ENCODE peak calls at places on chromosomes 6 and 20, in five cellular contexts. One of them, this sample, is unnamed.

GRCh38 chr6:151709329-151709728 is 98.2 kb upstream of the ESR1 start:
- DNase-seq in body of pancreas: no peak
- DNase-seq in HCT116: no peak
- DNase-seq in fibroblast of pulmonary artery: no peak
- DNase-seq in A549: no peak
- DNase-seq in this sample: no peak

GRCh38 chr6:81772741-81773140 is 20.3 kb upstream of the TENT5A start:
- DNase-seq in body of pancreas: no peak
- DNase-seq in HCT116: no peak
- DNase-seq in fibroblast of pulmonary artery: no peak
- DNase-seq in A549: no peak
- DNase-seq in this sample: no peak

GRCh38 chr20:50980851-50981713 is 22.5 kb downstream of the MOCS3 start:
- DNase-seq in body of pancreas: peak
- DNase-seq in HCT116: peak
- DNase-seq in fibroblast of pulmonary artery: peak
- DNase-seq in A549: peak
- DNase-seq in this sample: peak

GRCh38 chr6:102759415-102759814 is 1365.9 kb downstream of the GRIK2 start:
- DNase-seq in body of pancreas: no peak
- DNase-seq in HCT116: no peak
- DNase-seq in fibroblast of pulmonary artery: no peak
- DNase-seq in A549: no peak
- DNase-seq in this sample: no peak

GRCh38 chr20:55937283-55937682 is 68.0 kb downstream of the CBLN4 start:
- DNase-seq in body of pancreas: no peak
- DNase-seq in HCT116: no peak
- DNase-seq in fibroblast of pulmonary artery: no peak
- DNase-seq in A549: no peak
- DNase-seq in this sample: no peak

GRCh38 chr20:13054011-13054410 is 45.2 kb downstream of the SPTLC3 start:
- DNase-seq in body of pancreas: no peak
- DNase-seq in HCT116: no peak
- DNase-seq in fibroblast of pulmonary artery: no peak
- DNase-seq in A549: no peak
- DNase-seq in this sample: peak

GRCh38 chr6:41663558-41663957 is 25.3 kb downstream of the MDFI start:
- DNase-seq in body of pancreas: no peak
- DNase-seq in HCT116: no peak
- DNase-seq in fibroblast of pulmonary artery: no peak
- DNase-seq in A549: no peak
- DNase-seq in this sample: no peak

GRCh38 chr6:89984926-89985743 is 90.9 kb downstream of the GJA10 start:
- DNase-seq in body of pancreas: peak
- DNase-seq in HCT116: no peak
- DNase-seq in fibroblast of pulmonary artery: peak
- DNase-seq in A549: no peak
- DNase-seq in this sample: no peak

GRCh38 chr6:24596717-24597116 is 49.3 kb downstream of the KIAA0319 start:
- DNase-seq in body of pancreas: no peak
- DNase-seq in HCT116: no peak
- DNase-seq in fibroblast of pulmonary artery: no peak
- DNase-seq in A549: no peak
- DNase-seq in this sample: no peak
- H3K4me3 ChIP-seq in body of pancreas: no peak
- H3K4me3 ChIP-seq in HCT116: no peak
- H3K4me3 ChIP-seq in fibroblast of pulmonary artery: no peak
- H3K4me3 ChIP-seq in A549: no peak
- H3K4me3 ChIP-seq in this sample: no peak

GRCh38 chr6:570812-571211 is 86.1 kb downstream of the HUS1B start:
- DNase-seq in body of pancreas: no peak
- DNase-seq in HCT116: no peak
- DNase-seq in fibroblast of pulmonary artery: no peak
- DNase-seq in A549: no peak
- DNase-seq in this sample: no peak

GRCh38 chr6:568954-569523 is 87.9 kb downstream of the HUS1B start:
- DNase-seq in body of pancreas: no peak
- DNase-seq in HCT116: no peak
- DNase-seq in fibroblast of pulmonary artery: no peak
- DNase-seq in A549: no peak
- DNase-seq in this sample: no peak

GRCh38 chr6:568085-568484 is 88.8 kb downstream of the HUS1B start:
- DNase-seq in body of pancreas: no peak
- DNase-seq in HCT116: no peak
- DNase-seq in fibroblast of pulmonary artery: no peak
- DNase-seq in A549: no peak
- DNase-seq in this sample: no peak

GRCh38 chr6:571892-572291 is 85.0 kb downstream of the HUS1B start:
- DNase-seq in body of pancreas: no peak
- DNase-seq in HCT116: no peak
- DNase-seq in fibroblast of pulmonary artery: no peak
- DNase-seq in A549: no peak
- DNase-seq in this sample: no peak

GRCh38 chr6:572596-573265 is 84.2 kb downstream of the HUS1B start:
- DNase-seq in body of pancreas: no peak
- DNase-seq in HCT116: no peak
- DNase-seq in fibroblast of pulmonary artery: peak
- DNase-seq in A549: no peak
- DNase-seq in this sample: peak
- TF ChIP-seq CTCF in body of pancreas: no peak
- TF ChIP-seq CTCF in HCT116: no peak
- TF ChIP-seq CTCF in fibroblast of pulmonary artery: no peak
- TF ChIP-seq CTCF in A549: no peak
- TF ChIP-seq CTCF in this sample: no peak

GRCh38 chr6:75350808-75351207 is 66.2 kb upstream of the TMEM30A start:
- DNase-seq in body of pancreas: no peak
- DNase-seq in HCT116: no peak
- DNase-seq in fibroblast of pulmonary artery: no peak
- DNase-seq in A549: no peak
- DNase-seq in this sample: no peak

GRCh38 chr6:75349262-75349984 is 64.8 kb upstream of the TMEM30A start:
- DNase-seq in body of pancreas: peak
- DNase-seq in HCT116: no peak
- DNase-seq in fibroblast of pulmonary artery: peak
- DNase-seq in A549: no peak
- DNase-seq in this sample: peak

GRCh38 chr6:75350156-75350555 is 65.6 kb upstream of the TMEM30A start:
- DNase-seq in body of pancreas: no peak
- DNase-seq in HCT116: no peak
- DNase-seq in fibroblast of pulmonary artery: no peak
- DNase-seq in A549: no peak
- DNase-seq in this sample: no peak

GRCh38 chr6:75347797-75348610 is 63.4 kb upstream of the TMEM30A start:
- DNase-seq in body of pancreas: no peak
- DNase-seq in HCT116: no peak
- DNase-seq in fibroblast of pulmonary artery: peak
- DNase-seq in A549: no peak
- DNase-seq in this sample: peak

GRCh38 chr6:75348882-75349261 is 64.3 kb upstream of the TMEM30A start:
- DNase-seq in body of pancreas: no peak
- DNase-seq in HCT116: no peak
- DNase-seq in fibroblast of pulmonary artery: no peak
- DNase-seq in A549: no peak
- DNase-seq in this sample: no peak
- H3K4me3 ChIP-seq in body of pancreas: no peak
- H3K4me3 ChIP-seq in HCT116: no peak
- H3K4me3 ChIP-seq in fibroblast of pulmonary artery: peak
- H3K4me3 ChIP-seq in A549: no peak
- H3K4me3 ChIP-seq in this sample: no peak

DNA sequence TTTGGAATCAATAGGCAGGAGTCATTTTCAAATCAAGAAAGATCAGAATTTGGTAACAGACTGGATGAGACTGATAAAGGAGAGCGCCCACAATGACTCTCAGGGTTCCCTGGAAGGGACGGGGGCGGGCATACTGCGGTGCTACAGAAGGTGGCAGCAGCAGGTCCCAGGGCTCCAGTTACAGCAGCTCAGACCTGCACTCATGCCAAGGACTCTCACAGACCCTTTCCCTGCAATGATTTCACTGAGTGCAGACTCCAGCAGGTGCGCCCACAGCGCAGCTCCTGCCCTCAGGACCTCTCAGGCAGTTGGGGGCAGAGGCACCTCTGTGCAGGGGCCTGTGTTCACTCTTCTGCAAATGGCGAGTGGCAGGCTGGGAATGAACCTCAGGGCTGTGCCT is 359.8 kb downstream of the ZFAND3 start:
- DNase-seq in body of pancreas: no peak
- DNase-seq in HCT116: no peak
- DNase-seq in fibroblast of pulmonary artery: no peak
- DNase-seq in A549: no peak
- DNase-seq in this sample: no peak
- TF ChIP-seq CTCF in body of pancreas: no peak
- TF ChIP-seq CTCF in HCT116: no peak
- TF ChIP-seq CTCF in fibroblast of pulmonary artery: no peak
- TF ChIP-seq CTCF in A549: no peak
- TF ChIP-seq CTCF in this sample: no peak

GRCh38 chr6:6950373-6951145 is 157.2 kb upstream of the RREB1 start:
- DNase-seq in body of pancreas: no peak
- DNase-seq in HCT116: no peak
- DNase-seq in fibroblast of pulmonary artery: no peak
- DNase-seq in A549: no peak
- DNase-seq in this sample: no peak

GRCh38 chr6:6952484-6952883 is 155.3 kb upstream of the RREB1 start:
- DNase-seq in body of pancreas: no peak
- DNase-seq in HCT116: no peak
- DNase-seq in fibroblast of pulmonary artery: no peak
- DNase-seq in A549: no peak
- DNase-seq in this sample: no peak

GRCh38 chr6:6946477-6947145 is 161.2 kb upstream of the RREB1 start:
- DNase-seq in body of pancreas: no peak
- DNase-seq in HCT116: no peak
- DNase-seq in fibroblast of pulmonary artery: no peak
- DNase-seq in A549: no peak
- DNase-seq in this sample: no peak

GRCh38 chr6:6951355-6951754 is 156.4 kb upstream of the RREB1 start:
- DNase-seq in body of pancreas: no peak
- DNase-seq in HCT116: no peak
- DNase-seq in fibroblast of pulmonary artery: no peak
- DNase-seq in A549: no peak
- DNase-seq in this sample: no peak
- H3K4me3 ChIP-seq in body of pancreas: no peak
- H3K4me3 ChIP-seq in HCT116: no peak
- H3K4me3 ChIP-seq in fibroblast of pulmonary artery: no peak
- H3K4me3 ChIP-seq in A549: no peak
- H3K4me3 ChIP-seq in this sample: no peak

GRCh38 chr6:66814156-66814555 is 1107.1 kb upstream of the EYS start:
- DNase-seq in body of pancreas: no peak
- DNase-seq in HCT116: no peak
- DNase-seq in fibroblast of pulmonary artery: no peak
- DNase-seq in A549: no peak
- DNase-seq in this sample: no peak

GRCh38 chr6:66808771-66809170 is 1101.7 kb upstream of the EYS start:
- DNase-seq in body of pancreas: no peak
- DNase-seq in HCT116: no peak
- DNase-seq in fibroblast of pulmonary artery: no peak
- DNase-seq in A549: no peak
- DNase-seq in this sample: no peak
- TF ChIP-seq CTCF in body of pancreas: no peak
- TF ChIP-seq CTCF in HCT116: no peak
- TF ChIP-seq CTCF in fibroblast of pulmonary artery: no peak
- TF ChIP-seq CTCF in A549: no peak
- TF ChIP-seq CTCF in this sample: no peak

DNA sequence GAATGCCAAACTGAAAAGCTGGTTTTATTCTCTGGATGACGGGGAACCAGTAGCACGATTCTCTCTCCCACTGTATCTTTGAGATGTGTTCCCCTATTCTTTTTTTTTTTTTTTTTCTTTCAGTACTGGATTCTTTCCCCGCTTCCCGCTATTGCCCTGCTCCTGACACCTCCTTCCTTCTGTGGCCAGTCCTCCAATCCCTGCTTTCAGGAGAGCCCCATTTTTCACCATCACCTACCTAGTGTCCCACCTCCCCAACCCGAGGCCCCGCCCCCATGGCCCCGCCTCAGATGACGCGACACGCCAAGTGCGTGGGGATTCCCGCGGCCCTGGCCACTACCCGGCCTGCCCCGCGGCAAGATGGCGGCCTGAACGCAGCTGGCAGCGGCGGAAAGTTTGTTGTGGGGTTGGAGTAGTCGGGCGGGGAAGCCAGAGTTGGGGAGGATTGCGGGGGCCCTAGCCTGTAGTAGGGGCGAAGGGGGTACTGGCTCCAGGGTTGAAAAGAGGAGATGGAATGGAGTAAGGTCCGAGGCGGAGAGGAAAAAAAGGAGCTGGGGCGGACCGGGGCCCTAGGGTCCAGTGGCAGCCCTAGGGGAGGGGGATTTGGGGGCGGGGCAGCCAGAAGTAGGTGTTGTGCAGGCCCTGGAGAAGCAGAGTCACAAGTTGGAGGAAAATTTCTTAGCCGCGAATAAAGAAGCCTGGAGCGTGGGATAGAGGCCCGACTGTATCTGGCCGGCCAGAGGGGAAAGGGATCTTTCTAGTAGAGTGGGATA is at the start of gene TJAP1:
- DNase-seq in body of pancreas: peak
- DNase-seq in HCT116: peak
- DNase-seq in fibroblast of pulmonary artery: peak
- DNase-seq in A549: peak
- DNase-seq in this sample: peak
- H3K4me3 ChIP-seq in body of pancreas: peak
- H3K4me3 ChIP-seq in HCT116: peak
- H3K4me3 ChIP-seq in fibroblast of pulmonary artery: peak
- H3K4me3 ChIP-seq in A549: peak
- H3K4me3 ChIP-seq in this sample: peak

GRCh38 chr6:5398530-5398929 is 137.2 kb downstream of the FARS2 start:
- DNase-seq in body of pancreas: no peak
- DNase-seq in HCT116: peak
- DNase-seq in fibroblast of pulmonary artery: peak
- DNase-seq in A549: peak
- DNase-seq in this sample: peak
- TF ChIP-seq CTCF in body of pancreas: no peak
- TF ChIP-seq CTCF in HCT116: peak
- TF ChIP-seq CTCF in fibroblast of pulmonary artery: peak
- TF ChIP-seq CTCF in A549: peak
- TF ChIP-seq CTCF in this sample: peak

DNA sequence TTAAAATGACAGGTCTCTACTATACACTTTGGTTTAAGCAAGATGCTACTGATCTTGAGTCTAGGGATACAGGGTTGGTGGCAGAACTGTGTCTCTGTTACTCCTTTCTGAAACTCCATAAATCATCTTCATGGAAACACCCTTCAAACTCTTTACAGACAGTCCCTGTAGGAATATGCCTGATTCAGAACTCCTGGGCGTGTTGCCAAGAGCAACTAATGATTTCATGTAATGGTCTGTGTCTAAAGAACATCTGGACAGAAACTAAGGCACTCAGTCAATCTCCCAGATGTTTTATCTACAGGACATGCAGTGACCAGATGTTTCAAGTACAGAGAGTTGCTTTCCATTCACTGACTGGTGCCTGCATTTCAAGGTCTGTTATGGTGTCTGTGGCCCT is 464.4 kb upstream of the CHD6 start:
- DNase-seq in body of pancreas: peak
- DNase-seq in HCT116: no peak
- DNase-seq in fibroblast of pulmonary artery: peak
- DNase-seq in A549: no peak
- DNase-seq in this sample: peak
- H3K4me3 ChIP-seq in body of pancreas: no peak
- H3K4me3 ChIP-seq in HCT116: no peak
- H3K4me3 ChIP-seq in fibroblast of pulmonary artery: no peak
- H3K4me3 ChIP-seq in A549: no peak
- H3K4me3 ChIP-seq in this sample: no peak